ENCODE peak calls at places on chromosome 2, in ten cellular contexts. H, F, M, B, D, P, Z, T, R and J are unnamed samples.

GRCh38 chr2:224442092-224442999 is 40.4 kb upstream of the FAM124B start:
- DNase-seq in H (no peak), F (no peak), M (no peak), B (no peak), D (no peak), P (no peak), Z (peak), T (peak), R (peak), J (no peak)

GRCh38 chr2:19580830-19581229 is 222.4 kb upstream of the OSR1 start:
- DNase-seq in H (no peak), F (no peak), M (no peak), B (no peak), D (no peak), P (no peak), Z (no peak), T (no peak), R (no peak), J (peak)

GRCh38 chr2:160375802-160376469 is 117.7 kb downstream of the RBMS1 start:
- DNase-seq in H (no peak), F (no peak), M (no peak), B (no peak), D (no peak), P (no peak), Z (no peak), T (no peak), R (peak), J (no peak)

GRCh38 chr2:240060977-240061591 is 7.8 kb upstream of the OR6B3 start:
- DNase-seq in H (peak), F (no peak), M (peak), B (no peak), D (no peak), P (peak), Z (peak), T (peak), R (peak), J (peak)

GRCh38 chr2:14420851-14421250 is 211.7 kb upstream of the LRATD1 start:
- DNase-seq in H (peak), F (no peak), M (no peak), B (no peak), D (no peak), P (no peak), Z (no peak), T (no peak), R (peak), J (no peak)

GRCh38 chr2:35410431-35411061 is 945.0 kb upstream of the CRIM1 start:
- DNase-seq in H (no peak), F (no peak), M (no peak), B (no peak), D (peak), P (peak), Z (no peak), T (peak), R (peak), J (no peak)

GRCh38 chr2:237603718-237604362 is 13.3 kb upstream of the RAB17 start:
- DNase-seq in H (no peak), F (no peak), M (peak), B (no peak), D (no peak), P (peak), Z (peak), T (peak), R (no peak), J (peak)

GRCh38 chr2:175884673-175885393 is 117.2 kb downstream of the LNPK start:
- DNase-seq in H (no peak), F (no peak), M (no peak), B (no peak), D (no peak), P (no peak), Z (no peak), T (no peak), R (no peak), J (no peak)

GRCh38 chr2:47686018-47686417 is 96.9 kb upstream of the MSH6 start:
- DNase-seq in H (no peak), F (no peak), M (no peak), B (no peak), D (no peak), P (no peak), Z (no peak), T (no peak), R (no peak), J (no peak)

GRCh38 chr2:241547781-241548450 is 10.6 kb upstream of the BOK start:
- DNase-seq in H (no peak), F (no peak), M (no peak), B (peak), D (no peak), P (no peak), Z (no peak), T (no peak), R (no peak), J (no peak)

GRCh38 chr2:88452980-88453582 is 588 bp upstream of the FOXI3 start:
- DNase-seq in H (no peak), F (no peak), M (no peak), B (no peak), D (no peak), P (peak), Z (no peak), T (no peak), R (no peak), J (no peak)

GRCh38 chr2:220147186-220147585 is 519.8 kb downstream of the SLC4A3 start:
- DNase-seq in H (peak), F (no peak), M (no peak), B (no peak), D (no peak), P (no peak), Z (no peak), T (no peak), R (peak), J (no peak)

GRCh38 chr2:218711550-218711929 is 905 bp downstream of the TTLL4 start:
- DNase-seq in H (no peak), F (no peak), M (no peak), B (no peak), D (no peak), P (no peak), Z (no peak), T (no peak), R (peak), J (no peak)

GRCh38 chr2:120105360-120105759 is 92.5 kb downstream of the EPB41L5 start:
- DNase-seq in H (no peak), F (no peak), M (no peak), B (no peak), D (no peak), P (no peak), Z (no peak), T (peak), R (no peak), J (no peak)

GRCh38 chr2:110674620-110675555 is 3.0 kb downstream of the BUB1 start:
- DNase-seq in H (no peak), F (no peak), M (no peak), B (no peak), D (no peak), P (no peak), Z (peak), T (peak), R (peak), J (no peak)

GRCh38 chr2:51717318-51717717 is 685.4 kb upstream of the NRXN1 start:
- DNase-seq in H (no peak), F (no peak), M (no peak), B (no peak), D (no peak), P (no peak), Z (no peak), T (no peak), R (peak), J (peak)

GRCh38 chr2:206502729-206503128 is 59.4 kb downstream of the ADAM23 start:
- DNase-seq in H (no peak), F (no peak), M (no peak), B (no peak), D (no peak), P (no peak), Z (no peak), T (no peak), R (no peak), J (no peak)

GRCh38 chr2:117470311-117471095 is 344.0 kb upstream of the DDX18 start:
- DNase-seq in H (no peak), F (no peak), M (no peak), B (no peak), D (no peak), P (peak), Z (no peak), T (peak), R (no peak), J (no peak)

GRCh38 chr2:186032930-186033329 is 294.3 kb downstream of the FSIP2 start:
- DNase-seq in H (no peak), F (no peak), M (no peak), B (no peak), D (no peak), P (no peak), Z (no peak), T (no peak), R (no peak), J (no peak)

GRCh38 chr2:105610444-105611327 is 134.0 kb upstream of the NCK2 start:
- DNase-seq in H (no peak), F (no peak), M (no peak), B (no peak), D (no peak), P (no peak), Z (no peak), T (no peak), R (no peak), J (no peak)

GRCh38 chr2:239153806-239154591 is 246.8 kb downstream of the HDAC4 start:
- DNase-seq in H (no peak), F (peak), M (no peak), B (peak), D (no peak), P (no peak), Z (no peak), T (no peak), R (no peak), J (no peak)

GRCh38 chr2:30265441-30266015 is 34.2 kb downstream of the LBH start:
- DNase-seq in H (no peak), F (no peak), M (no peak), B (no peak), D (no peak), P (no peak), Z (no peak), T (no peak), R (peak), J (no peak)

GRCh38 chr2:230060672-230061293 is 7.9 kb downstream of the SLC16A14 start:
- DNase-seq in H (no peak), F (no peak), M (no peak), B (no peak), D (no peak), P (no peak), Z (no peak), T (no peak), R (no peak), J (no peak)

GRCh38 chr2:235640900-235641299 is 147.1 kb downstream of the AGAP1 start:
- DNase-seq in H (no peak), F (no peak), M (no peak), B (no peak), D (no peak), P (no peak), Z (no peak), T (no peak), R (no peak), J (no peak)

GRCh38 chr2:168336786-168337388 is 89.5 kb upstream of the STK39 start:
- DNase-seq in H (no peak), F (no peak), M (peak), B (peak), D (peak), P (no peak), Z (peak), T (peak), R (no peak), J (no peak)
- TF ChIP-seq CTCF in H (peak), F (no peak), M (peak), B (no peak), D (peak), P (no peak), Z (peak), T (peak), R (no peak), J (peak)

GRCh38 chr2:149038442-149039212 is at the start of gene LYPD6B:
- DNase-seq in H (no peak), F (no peak), M (no peak), B (peak), D (peak), P (peak), Z (no peak), T (peak), R (no peak), J (no peak)
- TF ChIP-seq CTCF in H (peak), F (no peak), M (no peak), B (no peak), D (no peak), P (no peak), Z (no peak), T (no peak), R (no peak), J (no peak)

GRCh38 chr2:231394201-231395141 is 1.0 kb upstream of the B3GNT7 start:
- DNase-seq in H (no peak), F (no peak), M (no peak), B (peak), D (no peak), P (no peak), Z (no peak), T (peak), R (no peak), J (no peak)
- TF ChIP-seq CTCF in H (no peak), F (no peak), M (no peak), B (no peak), D (peak), P (peak), Z (no peak), T (peak), R (peak), J (peak)

GRCh38 chr2:189702071-189702470 is 27.6 kb downstream of the ANKAR start:
- DNase-seq in H (no peak), F (no peak), M (no peak), B (no peak), D (no peak), P (no peak), Z (no peak), T (no peak), R (no peak), J (no peak)

GRCh38 chr2:189696223-189696622 is 21.8 kb downstream of the ANKAR start:
- DNase-seq in H (no peak), F (no peak), M (no peak), B (no peak), D (no peak), P (no peak), Z (no peak), T (no peak), R (no peak), J (no peak)

GRCh38 chr2:189700681-189701080 is 26.2 kb downstream of the ANKAR start:
- DNase-seq in H (no peak), F (no peak), M (no peak), B (no peak), D (no peak), P (no peak), Z (no peak), T (no peak), R (no peak), J (no peak)

DNA sequence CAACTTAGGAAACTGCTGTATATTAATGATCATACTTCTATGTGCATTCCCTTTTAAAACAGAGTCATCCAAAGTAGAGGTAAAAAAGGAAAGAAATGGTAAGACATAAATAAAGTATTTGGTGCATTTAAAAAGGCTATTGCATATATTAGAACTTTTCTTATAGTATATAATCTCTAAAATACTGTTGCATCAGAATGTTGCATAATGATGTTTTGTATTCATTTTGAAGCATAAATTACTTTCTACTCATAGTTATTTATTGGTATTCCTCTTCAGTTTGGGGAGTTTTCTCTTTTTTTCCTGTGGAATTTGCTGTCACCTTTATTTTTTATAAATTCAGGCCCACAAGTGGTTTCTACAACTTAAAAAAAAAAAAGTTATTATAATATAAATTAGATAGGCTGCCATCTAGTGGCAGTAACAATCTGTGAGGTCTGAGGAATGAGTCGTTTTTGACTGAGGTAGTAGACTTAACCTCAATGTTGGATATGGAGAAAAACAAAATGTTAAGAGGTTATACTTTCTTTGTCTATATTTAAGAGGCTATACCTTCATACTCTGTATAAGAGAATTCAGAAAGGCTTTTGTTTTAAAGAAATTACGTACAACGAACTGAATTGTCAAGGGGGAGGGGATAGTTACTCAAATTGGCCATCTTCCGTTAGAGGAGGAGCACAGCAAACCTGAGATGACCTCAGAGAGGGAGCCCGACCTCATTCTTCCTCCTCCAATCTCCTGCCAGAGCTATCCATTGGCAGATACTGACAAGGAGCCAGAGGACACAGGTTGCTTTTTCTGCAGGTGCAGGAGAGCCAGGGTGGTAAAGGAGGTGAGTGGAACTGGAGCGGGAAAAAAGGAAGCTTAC is 23.8 kb downstream of the ANKAR start:
- DNase-seq in H (peak), F (no peak), M (no peak), B (no peak), D (peak), P (no peak), Z (peak), T (peak), R (peak), J (no peak)
- TF ChIP-seq CTCF in H (peak), F (peak), M (peak), B (no peak), D (peak), P (peak), Z (peak), T (peak), R (peak), J (peak)

DNA sequence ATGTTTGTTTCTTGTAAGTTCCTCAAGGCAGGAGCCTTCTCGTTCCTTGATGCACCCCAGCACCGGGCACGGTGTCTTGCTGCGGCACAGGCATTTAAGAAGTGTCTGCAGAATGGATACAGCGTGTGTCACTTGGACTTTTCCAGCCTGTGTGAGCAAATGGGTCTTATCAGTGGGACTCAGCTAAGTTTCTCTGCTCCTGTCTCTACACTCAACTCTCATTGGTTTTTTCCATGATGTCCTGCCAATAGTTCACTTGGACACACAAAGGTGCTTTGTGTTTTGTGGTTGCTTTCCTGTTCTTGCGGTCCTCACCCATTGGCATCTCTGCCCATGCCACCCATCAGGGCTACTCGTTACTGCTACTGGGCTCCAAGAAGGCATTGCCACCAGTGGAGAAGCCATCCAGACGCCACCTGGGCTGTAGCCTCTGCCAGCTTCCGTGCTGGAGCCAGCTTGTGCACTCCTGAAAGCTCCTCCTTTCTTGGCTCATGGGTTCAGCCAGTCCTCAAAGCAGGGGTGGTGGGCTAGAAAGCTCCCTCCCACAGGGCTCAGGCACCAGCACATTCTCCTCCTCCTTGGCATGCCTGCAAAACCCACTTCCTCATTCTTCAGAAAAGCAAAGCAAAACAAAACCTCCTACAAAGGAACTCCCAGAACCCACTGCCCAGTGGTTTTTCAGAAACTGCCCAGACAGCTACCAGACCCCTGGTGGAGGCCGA is 41.4 kb downstream of the IL1R2 start:
- DNase-seq in H (no peak), F (no peak), M (no peak), B (peak), D (peak), P (no peak), Z (no peak), T (no peak), R (peak), J (peak)
- TF ChIP-seq CTCF in H (no peak), F (no peak), M (no peak), B (no peak), D (no peak), P (no peak), Z (no peak), T (no peak), R (peak), J (peak)